ENCODE peak calls at places on chromosomes 7 and 10, in nine cellular contexts. One of them, this sample, is unnamed.

GRCh38 chr10:14926722-14927416 is 27.0 kb downstream of the DCLRE1C start:
- DNase-seq in transverse colon: no peak
- DNase-seq in neural progenitor cell: no peak
- DNase-seq in naive thymus-derived CD4-positive, alpha-beta T cell: no peak
- DNase-seq in gastrocnemius medialis: no peak
- DNase-seq in spleen: no peak
- DNase-seq in tibial nerve: no peak
- DNase-seq in IMR-90: no peak
- DNase-seq in WERI-Rb-1: no peak
- DNase-seq in this sample: no peak

GRCh38 chr10:119314486-119314885 is 107.1 kb downstream of the GRK5 start:
- DNase-seq in transverse colon: no peak
- DNase-seq in neural progenitor cell: no peak
- DNase-seq in naive thymus-derived CD4-positive, alpha-beta T cell: no peak
- DNase-seq in gastrocnemius medialis: no peak
- DNase-seq in spleen: no peak
- DNase-seq in tibial nerve: no peak
- DNase-seq in IMR-90: no peak
- DNase-seq in WERI-Rb-1: no peak
- DNase-seq in this sample: no peak

GRCh38 chr10:1747590-1748157 is 10.3 kb upstream of the ADARB2 start:
- DNase-seq in transverse colon: no peak
- DNase-seq in neural progenitor cell: no peak
- DNase-seq in naive thymus-derived CD4-positive, alpha-beta T cell: no peak
- DNase-seq in gastrocnemius medialis: no peak
- DNase-seq in spleen: no peak
- DNase-seq in tibial nerve: no peak
- DNase-seq in IMR-90: no peak
- DNase-seq in WERI-Rb-1: no peak
- DNase-seq in this sample: no peak

GRCh38 chr10:111109506-111110242 is 32.8 kb downstream of the ADRA2A start:
- DNase-seq in transverse colon: no peak
- DNase-seq in neural progenitor cell: no peak
- DNase-seq in naive thymus-derived CD4-positive, alpha-beta T cell: no peak
- DNase-seq in gastrocnemius medialis: no peak
- DNase-seq in spleen: no peak
- DNase-seq in tibial nerve: no peak
- DNase-seq in IMR-90: no peak
- DNase-seq in WERI-Rb-1: no peak
- DNase-seq in this sample: no peak

GRCh38 chr7:75033064-75033463 is 40.5 kb downstream of the RCC1L start:
- DNase-seq in transverse colon: no peak
- DNase-seq in neural progenitor cell: peak; percentile 42
- DNase-seq in naive thymus-derived CD4-positive, alpha-beta T cell: no peak
- DNase-seq in gastrocnemius medialis: no peak
- DNase-seq in spleen: no peak
- DNase-seq in tibial nerve: no peak
- DNase-seq in IMR-90: no peak
- DNase-seq in WERI-Rb-1: peak; percentile 66
- DNase-seq in this sample: no peak

GRCh38 chr7:8380130-8380529 is 53.3 kb upstream of the NXPH1 start:
- DNase-seq in transverse colon: no peak
- DNase-seq in neural progenitor cell: no peak
- DNase-seq in naive thymus-derived CD4-positive, alpha-beta T cell: no peak
- DNase-seq in gastrocnemius medialis: no peak
- DNase-seq in spleen: no peak
- DNase-seq in tibial nerve: no peak
- DNase-seq in IMR-90: no peak
- DNase-seq in WERI-Rb-1: no peak
- DNase-seq in this sample: no peak

GRCh38 chr7:40147371-40148246 is 12.8 kb downstream of the SUGCT start:
- DNase-seq in transverse colon: no peak
- DNase-seq in neural progenitor cell: peak; percentile 31
- DNase-seq in naive thymus-derived CD4-positive, alpha-beta T cell: no peak
- DNase-seq in gastrocnemius medialis: no peak
- DNase-seq in spleen: no peak
- DNase-seq in tibial nerve: no peak
- DNase-seq in IMR-90: no peak
- DNase-seq in WERI-Rb-1: no peak
- DNase-seq in this sample: no peak

GRCh38 chr7:82975811-82976468 is 186.7 kb downstream of the PCLO start:
- DNase-seq in transverse colon: no peak
- DNase-seq in neural progenitor cell: no peak
- DNase-seq in naive thymus-derived CD4-positive, alpha-beta T cell: no peak
- DNase-seq in gastrocnemius medialis: no peak
- DNase-seq in spleen: no peak
- DNase-seq in tibial nerve: no peak
- DNase-seq in IMR-90: no peak
- DNase-seq in WERI-Rb-1: no peak
- DNase-seq in this sample: no peak

GRCh38 chr7:149817836-149818535 is 20.2 kb upstream of the ZNF862 start:
- DNase-seq in transverse colon: no peak
- DNase-seq in neural progenitor cell: no peak
- DNase-seq in naive thymus-derived CD4-positive, alpha-beta T cell: no peak
- DNase-seq in gastrocnemius medialis: no peak
- DNase-seq in spleen: peak; percentile 69
- DNase-seq in tibial nerve: no peak
- DNase-seq in IMR-90: no peak
- DNase-seq in WERI-Rb-1: no peak
- DNase-seq in this sample: no peak

GRCh38 chr10:126262186-126262838 is 126.0 kb downstream of the ADAM12 start:
- DNase-seq in transverse colon: no peak
- DNase-seq in neural progenitor cell: no peak
- DNase-seq in naive thymus-derived CD4-positive, alpha-beta T cell: no peak
- DNase-seq in gastrocnemius medialis: no peak
- DNase-seq in spleen: no peak
- DNase-seq in tibial nerve: peak; percentile 34
- DNase-seq in IMR-90: no peak
- DNase-seq in WERI-Rb-1: no peak
- DNase-seq in this sample: no peak

GRCh38 chr10:127987467-127988380 is 80.8 kb downstream of the PTPRE start:
- DNase-seq in transverse colon: no peak
- DNase-seq in neural progenitor cell: no peak
- DNase-seq in naive thymus-derived CD4-positive, alpha-beta T cell: no peak
- DNase-seq in gastrocnemius medialis: no peak
- DNase-seq in spleen: no peak
- DNase-seq in tibial nerve: no peak
- DNase-seq in IMR-90: no peak
- DNase-seq in WERI-Rb-1: no peak
- DNase-seq in this sample: no peak

GRCh38 chr7:70457477-70458194 is 674.3 kb upstream of the GALNT17 start:
- DNase-seq in transverse colon: no peak
- DNase-seq in neural progenitor cell: peak; percentile 49
- DNase-seq in naive thymus-derived CD4-positive, alpha-beta T cell: no peak
- DNase-seq in gastrocnemius medialis: no peak
- DNase-seq in spleen: no peak
- DNase-seq in tibial nerve: no peak
- DNase-seq in IMR-90: no peak
- DNase-seq in WERI-Rb-1: no peak
- DNase-seq in this sample: no peak

GRCh38 chr10:48363617-48364355 is 57.3 kb downstream of the MAPK8 start:
- DNase-seq in transverse colon: peak; percentile 11
- DNase-seq in neural progenitor cell: peak; percentile 70
- DNase-seq in naive thymus-derived CD4-positive, alpha-beta T cell: no peak
- DNase-seq in gastrocnemius medialis: peak; percentile 13
- DNase-seq in spleen: no peak
- DNase-seq in tibial nerve: peak; percentile 20
- DNase-seq in IMR-90: peak; percentile 80
- DNase-seq in WERI-Rb-1: peak; percentile 20
- DNase-seq in this sample: peak; percentile 19

GRCh38 chr7:24959735-24960485 is 20.1 kb downstream of the OSBPL3 start:
- DNase-seq in transverse colon: no peak
- DNase-seq in neural progenitor cell: no peak
- DNase-seq in naive thymus-derived CD4-positive, alpha-beta T cell: no peak
- DNase-seq in gastrocnemius medialis: no peak
- DNase-seq in spleen: no peak
- DNase-seq in tibial nerve: no peak
- DNase-seq in IMR-90: no peak
- DNase-seq in WERI-Rb-1: no peak
- DNase-seq in this sample: no peak

GRCh38 chr7:42736931-42737330 is 174.9 kb downstream of the C7orf25 start:
- DNase-seq in transverse colon: no peak
- DNase-seq in neural progenitor cell: peak; percentile 16
- DNase-seq in naive thymus-derived CD4-positive, alpha-beta T cell: no peak
- DNase-seq in gastrocnemius medialis: no peak
- DNase-seq in spleen: no peak
- DNase-seq in tibial nerve: no peak
- DNase-seq in IMR-90: no peak
- DNase-seq in WERI-Rb-1: peak; percentile 14
- DNase-seq in this sample: no peak

GRCh38 chr7:45001138-45001694 is 1.2 kb downstream of the CCM2 start:
- DNase-seq in transverse colon: peak; percentile 55
- DNase-seq in neural progenitor cell: peak; percentile 46
- DNase-seq in naive thymus-derived CD4-positive, alpha-beta T cell: no peak
- DNase-seq in gastrocnemius medialis: no peak
- DNase-seq in spleen: peak; percentile 82
- DNase-seq in tibial nerve: no peak
- DNase-seq in IMR-90: no peak
- DNase-seq in WERI-Rb-1: peak; percentile 36
- DNase-seq in this sample: no peak

GRCh38 chr10:66218258-66218657 is 707.6 kb upstream of the LRRTM3 start:
- DNase-seq in transverse colon: no peak
- DNase-seq in neural progenitor cell: no peak
- DNase-seq in naive thymus-derived CD4-positive, alpha-beta T cell: no peak
- DNase-seq in gastrocnemius medialis: no peak
- DNase-seq in spleen: no peak
- DNase-seq in tibial nerve: no peak
- DNase-seq in IMR-90: no peak
- DNase-seq in WERI-Rb-1: no peak
- DNase-seq in this sample: no peak

GRCh38 chr10:72322280-72323058 is 32.2 kb downstream of the DNAJB12 start:
- DNase-seq in transverse colon: no peak
- DNase-seq in neural progenitor cell: no peak
- DNase-seq in naive thymus-derived CD4-positive, alpha-beta T cell: no peak
- DNase-seq in gastrocnemius medialis: peak; percentile 14
- DNase-seq in spleen: no peak
- DNase-seq in tibial nerve: no peak
- DNase-seq in IMR-90: no peak
- DNase-seq in WERI-Rb-1: no peak
- DNase-seq in this sample: no peak

DNA sequence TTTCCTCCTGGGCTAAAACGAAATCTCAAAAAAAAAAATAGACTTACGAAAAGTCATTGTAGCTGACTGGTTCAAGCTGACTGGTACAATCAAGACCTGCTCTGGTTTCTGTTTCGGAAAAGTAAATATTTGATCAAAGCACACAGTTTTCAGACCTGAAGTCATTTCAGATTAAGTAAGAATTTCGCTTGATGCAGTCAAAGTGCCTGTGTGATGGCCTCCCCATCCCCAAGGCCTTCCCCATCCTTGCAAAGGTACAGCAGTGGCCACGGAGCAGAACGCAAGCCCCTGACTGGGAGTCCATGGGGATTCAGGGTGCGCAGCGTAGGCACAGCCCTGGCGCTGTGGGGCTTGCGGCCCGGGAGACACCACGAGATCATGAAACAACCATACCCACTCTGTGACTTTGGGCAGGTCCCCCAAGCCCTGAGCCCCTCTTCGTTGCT is 29.2 kb downstream of the CHST15 start:
- DNase-seq in transverse colon: no peak
- DNase-seq in neural progenitor cell: no peak
- DNase-seq in naive thymus-derived CD4-positive, alpha-beta T cell: no peak
- DNase-seq in gastrocnemius medialis: no peak
- DNase-seq in spleen: no peak
- DNase-seq in tibial nerve: no peak
- DNase-seq in IMR-90: no peak
- DNase-seq in WERI-Rb-1: no peak
- DNase-seq in this sample: no peak
- H3K27ac ChIP-seq in transverse colon: peak overlapping the region; percentile 72
- H3K27ac ChIP-seq in neural progenitor cell: no peak overlapping the region
- H3K27ac ChIP-seq in naive thymus-derived CD4-positive, alpha-beta T cell: no peak overlapping the region
- H3K27ac ChIP-seq in gastrocnemius medialis: no peak overlapping the region
- H3K27ac ChIP-seq in spleen: peak overlapping the region; percentile 82
- H3K27ac ChIP-seq in tibial nerve: no peak overlapping the region
- H3K27ac ChIP-seq in IMR-90: no peak overlapping the region
- H3K27ac ChIP-seq in WERI-Rb-1: no peak overlapping the region
- H3K27ac ChIP-seq in this sample: peak overlapping the region; percentile 71

GRCh38 chr10:97771913-97772823 is at the start of gene SFRP5:
- DNase-seq in transverse colon: no peak
- DNase-seq in neural progenitor cell: peak; percentile 58
- DNase-seq in naive thymus-derived CD4-positive, alpha-beta T cell: no peak
- DNase-seq in gastrocnemius medialis: no peak
- DNase-seq in spleen: no peak
- DNase-seq in tibial nerve: no peak
- DNase-seq in IMR-90: no peak
- DNase-seq in WERI-Rb-1: no peak
- DNase-seq in this sample: no peak
- H3K4me3 ChIP-seq in transverse colon: no peak within 1 kb of the TSS
- H3K4me3 ChIP-seq in neural progenitor cell: peak within 1 kb of the TSS; percentile 52
- H3K4me3 ChIP-seq in naive thymus-derived CD4-positive, alpha-beta T cell: no peak within 1 kb of the TSS
- H3K4me3 ChIP-seq in gastrocnemius medialis: peak within 1 kb of the TSS; percentile 47
- H3K4me3 ChIP-seq in spleen: peak within 1 kb of the TSS; percentile 16
- H3K4me3 ChIP-seq in tibial nerve: peak within 1 kb of the TSS; percentile 54
- H3K4me3 ChIP-seq in IMR-90: peak within 1 kb of the TSS; percentile 19
- H3K4me3 ChIP-seq in WERI-Rb-1: peak within 1 kb of the TSS; percentile 59
- H3K4me3 ChIP-seq in this sample: no peak within 1 kb of the TSS

GRCh38 chr10:33126742-33127141 is 168.7 kb upstream of the ITGB1 start:
- DNase-seq in transverse colon: no peak
- DNase-seq in neural progenitor cell: no peak
- DNase-seq in naive thymus-derived CD4-positive, alpha-beta T cell: no peak
- DNase-seq in gastrocnemius medialis: no peak
- DNase-seq in spleen: no peak
- DNase-seq in tibial nerve: no peak
- DNase-seq in IMR-90: no peak
- DNase-seq in WERI-Rb-1: no peak
- DNase-seq in this sample: no peak
- H3K27ac ChIP-seq in transverse colon: no peak overlapping the region
- H3K27ac ChIP-seq in neural progenitor cell: no peak overlapping the region
- H3K27ac ChIP-seq in naive thymus-derived CD4-positive, alpha-beta T cell: peak overlapping the region; percentile 60
- H3K27ac ChIP-seq in gastrocnemius medialis: no peak overlapping the region
- H3K27ac ChIP-seq in spleen: peak overlapping the region; percentile 75
- H3K27ac ChIP-seq in tibial nerve: no peak overlapping the region
- H3K27ac ChIP-seq in IMR-90: peak overlapping the region; percentile 17
- H3K27ac ChIP-seq in WERI-Rb-1: no peak overlapping the region
- H3K27ac ChIP-seq in this sample: no peak overlapping the region

GRCh38 chr7:27175005-27175625 is 995 bp upstream of the HOXA10 start:
- DNase-seq in transverse colon: peak; percentile 85
- DNase-seq in neural progenitor cell: no peak
- DNase-seq in naive thymus-derived CD4-positive, alpha-beta T cell: no peak
- DNase-seq in gastrocnemius medialis: peak; percentile 64
- DNase-seq in spleen: peak; percentile 34
- DNase-seq in tibial nerve: no peak
- DNase-seq in IMR-90: no peak
- DNase-seq in WERI-Rb-1: peak; percentile 4
- DNase-seq in this sample: peak; percentile 73
- H3K4me3 ChIP-seq in transverse colon: peak overlapping the region; percentile 67
- H3K4me3 ChIP-seq in neural progenitor cell: no peak overlapping the region
- H3K4me3 ChIP-seq in naive thymus-derived CD4-positive, alpha-beta T cell: no peak overlapping the region
- H3K4me3 ChIP-seq in gastrocnemius medialis: peak overlapping the region; percentile 56
- H3K4me3 ChIP-seq in spleen: no peak overlapping the region
- H3K4me3 ChIP-seq in tibial nerve: no peak overlapping the region
- H3K4me3 ChIP-seq in IMR-90: no peak overlapping the region
- H3K4me3 ChIP-seq in WERI-Rb-1: no peak overlapping the region
- H3K4me3 ChIP-seq in this sample: peak overlapping the region; percentile 66